ENCODE peak calls at places on chromosomes 2 and 18, in seven cellular contexts. One of them, this sample, is unnamed.

GRCh38 chr2:147224070-147224469 is 620.8 kb upstream of the ACVR2A start:
- DNase-seq in right lobe of liver: no peak
- DNase-seq in A549: no peak
- DNase-seq in endothelial cell of umbilical vein: no peak
- DNase-seq in H54: no peak
- DNase-seq in Peyer's patch: no peak
- DNase-seq in heart left ventricle: no peak
- DNase-seq in this sample: no peak

GRCh38 chr2:203808041-203808750 is 59.4 kb upstream of the CTLA4 start:
- DNase-seq in endothelial cell of umbilical vein: peak
- DNase-seq in right lobe of liver: no peak
- DNase-seq in Peyer's patch: no peak
- DNase-seq in H54: no peak
- DNase-seq in heart left ventricle: no peak
- DNase-seq in A549: no peak
- DNase-seq in this sample: no peak

GRCh38 chr2:197306024-197306690 is 4.4 kb downstream of the ANKRD44 start:
- DNase-seq in H54: no peak
- DNase-seq in Peyer's patch: no peak
- DNase-seq in right lobe of liver: no peak
- DNase-seq in heart left ventricle: no peak
- DNase-seq in endothelial cell of umbilical vein: no peak
- DNase-seq in A549: no peak
- DNase-seq in this sample: no peak

GRCh38 chr18:35936951-35937350 is 35.5 kb upstream of the RMP24 start:
- DNase-seq in right lobe of liver: no peak
- DNase-seq in Peyer's patch: no peak
- DNase-seq in heart left ventricle: no peak
- DNase-seq in H54: no peak
- DNase-seq in endothelial cell of umbilical vein: no peak
- DNase-seq in A549: no peak
- DNase-seq in this sample: peak

GRCh38 chr18:27185025-27185763 is at the start of gene CHST9:
- DNase-seq in heart left ventricle: peak
- DNase-seq in right lobe of liver: peak
- DNase-seq in A549: no peak
- DNase-seq in endothelial cell of umbilical vein: no peak
- DNase-seq in H54: no peak
- DNase-seq in Peyer's patch: no peak
- DNase-seq in this sample: no peak

GRCh38 chr18:49690307-49690706 is 123.0 kb downstream of the ACAA2 start:
- DNase-seq in endothelial cell of umbilical vein: peak
- DNase-seq in heart left ventricle: no peak
- DNase-seq in H54: peak
- DNase-seq in Peyer's patch: no peak
- DNase-seq in right lobe of liver: no peak
- DNase-seq in A549: no peak
- DNase-seq in this sample: no peak

GRCh38 chr2:133885847-133886246 is 317.6 kb upstream of the NCKAP5 start:
- DNase-seq in A549: no peak
- DNase-seq in heart left ventricle: no peak
- DNase-seq in right lobe of liver: no peak
- DNase-seq in Peyer's patch: no peak
- DNase-seq in H54: peak
- DNase-seq in endothelial cell of umbilical vein: no peak
- DNase-seq in this sample: no peak

GRCh38 chr2:127254386-127254981 is 34.4 kb upstream of the CYP27C1 start:
- DNase-seq in H54: no peak
- DNase-seq in Peyer's patch: no peak
- DNase-seq in endothelial cell of umbilical vein: no peak
- DNase-seq in right lobe of liver: no peak
- DNase-seq in A549: no peak
- DNase-seq in heart left ventricle: no peak
- DNase-seq in this sample: no peak

GRCh38 chr2:101733257-101733993 is 35.9 kb downstream of the MAP4K4 start:
- DNase-seq in A549: no peak
- DNase-seq in right lobe of liver: peak
- DNase-seq in Peyer's patch: no peak
- DNase-seq in heart left ventricle: peak
- DNase-seq in H54: no peak
- DNase-seq in endothelial cell of umbilical vein: no peak
- DNase-seq in this sample: no peak

GRCh38 chr2:134892282-134893054 is 26.2 kb upstream of the CCNT2 start:
- DNase-seq in Peyer's patch: no peak
- DNase-seq in H54: no peak
- DNase-seq in right lobe of liver: no peak
- DNase-seq in heart left ventricle: no peak
- DNase-seq in endothelial cell of umbilical vein: no peak
- DNase-seq in A549: no peak
- DNase-seq in this sample: no peak

GRCh38 chr2:238247841-238248440 is 8.1 kb upstream of the HES6 start:
- DNase-seq in Peyer's patch: no peak
- DNase-seq in endothelial cell of umbilical vein: no peak
- DNase-seq in right lobe of liver: no peak
- DNase-seq in A549: no peak
- DNase-seq in H54: no peak
- DNase-seq in heart left ventricle: no peak
- DNase-seq in this sample: no peak

GRCh38 chr2:22893773-22894517 is 491.0 kb upstream of the KLHL29 start:
- DNase-seq in A549: no peak
- DNase-seq in Peyer's patch: no peak
- DNase-seq in heart left ventricle: no peak
- DNase-seq in endothelial cell of umbilical vein: no peak
- DNase-seq in H54: no peak
- DNase-seq in right lobe of liver: no peak
- DNase-seq in this sample: no peak

GRCh38 chr2:222296911-222297599 is 1.7 kb downstream of the PAX3 start:
- DNase-seq in heart left ventricle: no peak
- DNase-seq in H54: no peak
- DNase-seq in Peyer's patch: no peak
- DNase-seq in endothelial cell of umbilical vein: no peak
- DNase-seq in A549: no peak
- DNase-seq in right lobe of liver: no peak
- DNase-seq in this sample: no peak

GRCh38 chr2:26300234-26300641 is 45.7 kb upstream of the SELENOI start:
- DNase-seq in H54: no peak
- DNase-seq in Peyer's patch: no peak
- DNase-seq in endothelial cell of umbilical vein: peak
- DNase-seq in heart left ventricle: no peak
- DNase-seq in A549: no peak
- DNase-seq in right lobe of liver: no peak
- DNase-seq in this sample: no peak

GRCh38 chr2:177549171-177549570 is 156.6 kb downstream of the AGPS start:
- DNase-seq in H54: no peak
- DNase-seq in endothelial cell of umbilical vein: no peak
- DNase-seq in right lobe of liver: no peak
- DNase-seq in Peyer's patch: no peak
- DNase-seq in heart left ventricle: no peak
- DNase-seq in A549: no peak
- DNase-seq in this sample: no peak

GRCh38 chr2:66538291-66538690 is 103.4 kb downstream of the MEIS1 start:
- DNase-seq in endothelial cell of umbilical vein: no peak
- DNase-seq in Peyer's patch: no peak
- DNase-seq in H54: no peak
- DNase-seq in right lobe of liver: no peak
- DNase-seq in A549: no peak
- DNase-seq in heart left ventricle: no peak
- DNase-seq in this sample: no peak

GRCh38 chr2:230225486-230225885 is at the start of gene SP140:
- DNase-seq in H54: no peak
- DNase-seq in right lobe of liver: no peak
- DNase-seq in A549: no peak
- DNase-seq in Peyer's patch: no peak
- DNase-seq in heart left ventricle: peak
- DNase-seq in endothelial cell of umbilical vein: no peak
- DNase-seq in this sample: no peak

GRCh38 chr2:100726866-100727265 is 93.1 kb upstream of the NPAS2 start:
- DNase-seq in right lobe of liver: no peak
- DNase-seq in heart left ventricle: no peak
- DNase-seq in Peyer's patch: no peak
- DNase-seq in endothelial cell of umbilical vein: no peak
- DNase-seq in H54: no peak
- DNase-seq in A549: no peak
- DNase-seq in this sample: no peak

GRCh38 chr2:239383036-239383795 is 17.6 kb downstream of the HDAC4 start:
- DNase-seq in endothelial cell of umbilical vein: no peak
- DNase-seq in heart left ventricle: peak
- DNase-seq in Peyer's patch: peak
- DNase-seq in H54: no peak
- DNase-seq in right lobe of liver: no peak
- DNase-seq in A549: no peak
- DNase-seq in this sample: no peak

DNA sequence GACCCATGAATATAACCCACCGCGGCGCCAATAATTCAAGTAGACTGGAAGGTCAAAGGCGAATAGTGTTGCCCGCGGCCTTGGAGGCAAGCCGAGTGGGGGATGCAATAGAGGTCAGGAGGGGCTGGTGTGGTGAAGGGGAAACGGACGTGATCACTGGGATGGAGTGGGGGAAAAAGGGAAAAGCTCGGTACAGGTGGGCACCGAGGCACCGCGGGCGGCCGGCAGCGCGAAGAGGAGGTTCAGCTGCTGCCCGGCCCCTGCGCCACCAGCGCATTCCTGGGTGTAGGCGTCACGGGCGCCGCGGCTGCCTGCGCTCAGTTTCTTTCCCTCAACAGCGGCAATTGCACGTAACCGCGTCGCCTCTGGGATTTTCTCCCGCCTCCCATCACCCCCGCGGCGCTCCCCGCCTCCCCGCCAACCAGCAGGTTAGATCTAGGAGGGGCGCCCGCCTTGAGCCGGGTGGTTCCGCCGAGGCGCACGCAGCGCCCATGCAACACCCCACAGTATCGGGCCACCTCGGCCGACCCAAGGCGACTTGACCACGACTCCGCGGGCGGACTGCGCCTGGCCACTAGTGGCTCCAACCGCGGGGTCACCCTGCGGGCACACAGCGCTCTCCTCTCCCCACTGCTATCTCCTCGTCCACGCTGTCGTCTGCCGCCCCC is 1.5 kb downstream of the RND3 start:
- DNase-seq in H54: no peak
- DNase-seq in Peyer's patch: peak
- DNase-seq in right lobe of liver: peak
- DNase-seq in heart left ventricle: peak
- DNase-seq in endothelial cell of umbilical vein: peak
- DNase-seq in A549: peak
- DNase-seq in this sample: no peak
- TF ChIP-seq POLR2A in H54: no peak
- TF ChIP-seq POLR2A in Peyer's patch: peak
- TF ChIP-seq POLR2A in right lobe of liver: peak
- TF ChIP-seq POLR2A in heart left ventricle: no peak
- TF ChIP-seq POLR2A in endothelial cell of umbilical vein: peak
- TF ChIP-seq POLR2A in A549: peak
- TF ChIP-seq POLR2A in this sample: no peak

GRCh38 chr2:61144697-61145268 is 17.2 kb upstream of the C2orf74 start:
- DNase-seq in endothelial cell of umbilical vein: peak
- DNase-seq in Peyer's patch: peak
- DNase-seq in H54: peak
- DNase-seq in heart left ventricle: peak
- DNase-seq in A549: peak
- DNase-seq in right lobe of liver: peak
- DNase-seq in this sample: peak
- TF ChIP-seq POLR2A in endothelial cell of umbilical vein: peak
- TF ChIP-seq POLR2A in Peyer's patch: peak
- TF ChIP-seq POLR2A in H54: peak
- TF ChIP-seq POLR2A in heart left ventricle: no peak
- TF ChIP-seq POLR2A in A549: peak
- TF ChIP-seq POLR2A in right lobe of liver: peak
- TF ChIP-seq POLR2A in this sample: peak

GRCh38 chr18:76496200-76496890 is 1.3 kb upstream of the ZNF516 start:
- DNase-seq in A549: no peak
- DNase-seq in Peyer's patch: peak
- DNase-seq in endothelial cell of umbilical vein: no peak
- DNase-seq in right lobe of liver: peak
- DNase-seq in heart left ventricle: peak
- DNase-seq in H54: no peak
- DNase-seq in this sample: peak
- TF ChIP-seq POLR2A in A549: no peak
- TF ChIP-seq POLR2A in Peyer's patch: no peak
- TF ChIP-seq POLR2A in endothelial cell of umbilical vein: no peak
- TF ChIP-seq POLR2A in right lobe of liver: peak
- TF ChIP-seq POLR2A in heart left ventricle: no peak
- TF ChIP-seq POLR2A in H54: no peak
- TF ChIP-seq POLR2A in this sample: no peak

GRCh38 chr2:85593023-85593422 is 2.5 kb upstream of the RNF181 start:
- DNase-seq in H54: no peak
- DNase-seq in A549: no peak
- DNase-seq in heart left ventricle: no peak
- DNase-seq in endothelial cell of umbilical vein: no peak
- DNase-seq in right lobe of liver: no peak
- DNase-seq in Peyer's patch: no peak
- DNase-seq in this sample: no peak

GRCh38 chr2:85596486-85597143 is 1.1 kb downstream of the RNF181 start:
- DNase-seq in heart left ventricle: no peak
- DNase-seq in endothelial cell of umbilical vein: no peak
- DNase-seq in H54: no peak
- DNase-seq in A549: no peak
- DNase-seq in Peyer's patch: no peak
- DNase-seq in right lobe of liver: no peak
- DNase-seq in this sample: no peak

GRCh38 chr2:85594715-85595377 is 699 bp upstream of the RNF181 start:
- DNase-seq in heart left ventricle: no peak
- DNase-seq in H54: no peak
- DNase-seq in right lobe of liver: no peak
- DNase-seq in endothelial cell of umbilical vein: no peak
- DNase-seq in Peyer's patch: no peak
- DNase-seq in A549: no peak
- DNase-seq in this sample: no peak

GRCh38 chr2:85597241-85597640 is 1.7 kb downstream of the RNF181 start:
- DNase-seq in H54: no peak
- DNase-seq in Peyer's patch: no peak
- DNase-seq in heart left ventricle: no peak
- DNase-seq in A549: no peak
- DNase-seq in endothelial cell of umbilical vein: no peak
- DNase-seq in right lobe of liver: no peak
- DNase-seq in this sample: no peak

DNA sequence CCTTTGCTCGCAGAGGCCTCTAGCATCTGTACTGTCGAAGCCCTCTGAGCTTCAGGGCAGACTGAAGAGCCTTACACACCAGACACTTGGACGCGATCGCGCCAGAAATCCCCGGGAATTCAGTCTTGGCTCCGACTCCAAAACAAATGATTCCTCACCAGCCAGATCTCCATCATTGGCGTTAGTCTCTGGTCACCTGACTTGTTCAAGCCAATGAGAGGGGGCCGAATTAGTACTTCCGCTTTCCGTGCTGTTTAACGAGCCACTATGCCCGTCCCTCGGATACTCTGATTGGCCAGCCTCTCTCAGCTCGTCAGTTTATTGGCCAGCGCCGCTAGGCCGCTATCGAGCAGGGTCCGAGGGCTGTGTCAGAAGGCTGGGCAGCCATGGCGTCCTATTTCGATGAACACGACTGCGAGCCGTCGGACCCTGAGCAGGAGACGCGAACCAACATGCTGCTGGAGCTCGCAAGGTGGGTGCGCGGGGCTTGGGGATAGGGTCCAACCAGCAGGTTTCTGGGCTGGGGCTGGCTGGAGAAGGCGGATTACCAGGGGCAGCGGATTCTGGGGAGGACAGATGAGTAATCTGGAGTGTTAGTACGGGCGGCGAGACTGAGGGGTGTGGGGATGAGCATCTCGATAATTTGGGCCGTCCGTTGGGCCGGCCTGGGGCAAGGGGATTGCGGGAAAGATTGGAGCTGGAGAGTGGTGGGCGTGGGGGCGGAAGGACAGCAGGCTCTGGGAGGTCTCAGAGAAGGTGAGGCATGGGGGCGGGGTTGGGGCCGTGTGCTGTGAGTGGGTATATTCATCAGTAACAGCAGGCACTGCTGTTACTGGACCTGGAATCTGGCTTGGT is at the start of gene RNF181:
- DNase-seq in H54: peak
- DNase-seq in A549: peak
- DNase-seq in right lobe of liver: peak
- DNase-seq in endothelial cell of umbilical vein: peak
- DNase-seq in Peyer's patch: peak
- DNase-seq in heart left ventricle: peak
- DNase-seq in this sample: peak
- TF ChIP-seq POLR2A in H54: peak
- TF ChIP-seq POLR2A in A549: peak
- TF ChIP-seq POLR2A in right lobe of liver: peak
- TF ChIP-seq POLR2A in endothelial cell of umbilical vein: peak
- TF ChIP-seq POLR2A in Peyer's patch: peak
- TF ChIP-seq POLR2A in heart left ventricle: peak
- TF ChIP-seq POLR2A in this sample: peak

This sample was measured in erythroblast.